ENCODE peak calls at places on chromosomes 5 and 9, in four cellular contexts. A is H9, Q is H1, S is neuronal stem cell. F is an unnamed sample.

GRCh38 chr5:41921874-41922273 is 3.2 kb upstream of the FBXO4 start:
- DNase-seq in Q (no peak), S (no peak), A (no peak), F (peak; percentile 27)

GRCh38 chr5:149406203-149406978 is 27.3 kb upstream of the IL17B start:
- DNase-seq in S (no peak), Q (no peak), A (peak; percentile 59), F (peak; percentile 87)

GRCh38 chr9:2159521-2160417 is 144.6 kb downstream of the SMARCA2 start:
- DNase-seq in A (no peak), Q (no peak), S (no peak), F (peak; percentile 36)

GRCh38 chr5:170097934-170098333 is 7.8 kb upstream of the FOXI1 start:
- DNase-seq in S (no peak), A (no peak), Q (no peak), F (no peak)

GRCh38 chr5:139271201-139272027 is 22.1 kb upstream of the MATR3 start:
- DNase-seq in Q (no peak), S (no peak), A (no peak), F (peak; percentile 86)

GRCh38 chr5:17222679-17223078 is 5.2 kb downstream of the BASP1 start:
- DNase-seq in Q (no peak), S (no peak), A (no peak), F (peak; percentile 39)

GRCh38 chr5:42840279-42840678 is 28.6 kb upstream of the SELENOP start:
- DNase-seq in S (no peak), Q (no peak), A (no peak), F (peak; percentile 72)

GRCh38 chr5:31113101-31113500 is 80.4 kb upstream of the CDH6 start:
- DNase-seq in A (no peak), S (no peak), Q (no peak), F (peak; percentile 41)

GRCh38 chr5:137619191-137619870 is 116.6 kb downstream of the KLHL3 start:
- DNase-seq in Q (no peak), A (no peak), S (no peak), F (peak; percentile 24)

GRCh38 chr9:18542837-18543405 is 69.0 kb downstream of the ADAMTSL1 start:
- DNase-seq in Q (no peak), S (no peak), A (no peak), F (peak; percentile 6)

GRCh38 chr5:127367912-127368468 is 77.4 kb downstream of the MEGF10 start:
- DNase-seq in Q (no peak), A (no peak), S (no peak), F (no peak)

GRCh38 chr5:112686675-112687074 is 51.0 kb upstream of the APC start:
- DNase-seq in Q (no peak), A (no peak), S (no peak), F (no peak)

GRCh38 chr5:141172381-141173204 is at the start of gene PCDHB7:
- DNase-seq in Q (no peak), A (no peak), S (no peak), F (peak; percentile 13)

GRCh38 chr5:90305022-90305720 is 104.4 kb downstream of the CETN3 start:
- DNase-seq in A (no peak), Q (no peak), S (no peak), F (no peak)
- H2BK5ac ChIP-seq in A (no peak overlapping the region), Q (peak overlapping the region; percentile 54), S (no peak overlapping the region), F (no peak overlapping the region)

GRCh38 chr9:110191616-110192015 is 16.3 kb downstream of the C9orf152 start:
- DNase-seq in A (no peak), S (no peak), Q (no peak), F (no peak)

GRCh38 chr9:110189001-110189400 is 19.0 kb downstream of the C9orf152 start:
- DNase-seq in S (no peak), Q (no peak), A (no peak), F (peak; percentile 66)

GRCh38 chr9:110192531-110193326 is 15.2 kb downstream of the C9orf152 start:
- DNase-seq in S (no peak), Q (no peak), A (no peak), F (peak; percentile 84)

GRCh38 chr9:110187126-110187525 is 20.8 kb downstream of the C9orf152 start:
- DNase-seq in S (no peak), A (no peak), Q (no peak), F (no peak)

GRCh38 chr9:110189559-110190311 is 18.2 kb downstream of the C9orf152 start:
- DNase-seq in Q (no peak), S (no peak), A (no peak), F (no peak)
- H2BK12ac ChIP-seq in Q (no peak overlapping the region), S (no peak overlapping the region), A (no peak overlapping the region), F (no peak overlapping the region)

DNA sequence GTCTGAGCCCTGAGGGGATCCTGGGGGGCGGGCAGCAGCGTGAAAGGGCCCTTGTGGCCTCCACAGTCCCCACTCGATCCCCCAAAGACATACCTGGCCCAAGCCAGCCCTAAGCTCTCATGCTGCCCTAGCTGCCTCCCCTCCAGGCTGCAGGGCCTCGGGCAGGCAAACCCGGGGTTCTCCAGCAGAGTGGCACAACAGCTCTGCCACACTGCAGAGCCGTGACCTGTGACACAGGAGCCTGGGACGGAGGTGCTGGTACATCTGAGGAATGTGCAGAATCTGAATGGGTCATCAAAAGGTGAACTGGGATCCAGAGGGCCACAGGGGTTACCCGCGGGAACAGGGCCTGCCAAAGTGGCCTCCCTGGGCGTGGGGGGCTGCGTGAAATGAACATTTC is 163.2 kb downstream of the DAB2IP start:
- DNase-seq in Q (no peak), A (no peak), S (no peak), F (no peak)
- H2BK15ac ChIP-seq in Q (no peak overlapping the region), A (no peak overlapping the region), S (peak overlapping the region; percentile 94), F (no peak overlapping the region)

DNA sequence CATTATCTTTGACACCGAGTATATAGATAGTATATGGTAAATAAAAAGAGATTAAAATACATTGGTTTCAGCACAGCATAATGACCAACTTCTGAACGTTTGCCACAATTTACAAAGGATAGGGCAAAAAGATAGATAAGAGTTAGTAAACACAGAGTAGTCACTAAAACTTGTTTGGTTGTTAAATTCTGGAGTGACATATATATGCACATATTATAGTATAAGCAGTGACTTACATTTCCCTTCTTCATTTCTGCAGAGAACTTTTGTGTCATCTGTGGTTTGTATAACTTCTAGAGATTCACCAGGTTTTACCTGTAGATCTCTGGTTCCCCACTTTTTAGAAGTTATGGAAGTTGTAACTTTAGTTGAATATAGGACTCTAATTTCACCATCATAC is 44.4 kb upstream of the RICTOR start:
- DNase-seq in Q (no peak), A (no peak), S (no peak), F (no peak)
- H2BK5ac ChIP-seq in Q (no peak overlapping the region), A (no peak overlapping the region), S (no peak overlapping the region), F (no peak overlapping the region)

GRCh38 chr9:96515629-96516470 is 65.9 kb downstream of the HABP4 start:
- DNase-seq in S (no peak), A (no peak), Q (no peak), F (peak; percentile 11)
- H2BK12ac ChIP-seq in S (no peak overlapping the region), A (no peak overlapping the region), Q (no peak overlapping the region), F (peak overlapping the region; percentile 47)